ENCODE peak calls at places on chromosome 17, in nine cellular contexts. B is endothelial cell of umbilical vein, A is fibroblast of lung, M is IMR-90, Y is endodermal cell, W is neuronal stem cell, C is colonic mucosa, D is mesendoderm, F is neural progenitor cell. V is an unnamed sample.

GRCh38 chr17:74485012-74485743 is 18.7 kb downstream of the CD300A start:
- DNase-seq in B (no peak), A (no peak), M (no peak), Y (peak; percentile 32), W (no peak), C (no peak), D (no peak), F (no peak), V (no peak)

GRCh38 chr17:45430738-45431530 is 1.7 kb downstream of the ARHGAP27 start:
- DNase-seq in B (no peak), A (no peak), M (no peak), Y (peak; percentile 89), W (no peak), C (peak; percentile 75), D (peak; percentile 67), F (peak; percentile 48), V (peak; percentile 50)

GRCh38 chr17:67256075-67256732 is 11.2 kb upstream of the HELZ start:
- DNase-seq in B (no peak), A (no peak), M (no peak), Y (no peak), W (no peak), C (no peak), D (no peak), F (no peak), V (no peak)

GRCh38 chr17:64635647-64636305 is 26.3 kb downstream of the SMURF2 start:
- DNase-seq in B (peak; percentile 64), A (peak; percentile 91), M (peak; percentile 88), Y (no peak), W (no peak), C (no peak), D (no peak), F (no peak), V (peak; percentile 87)

GRCh38 chr17:39484178-39484577 is 22.9 kb downstream of the CDK12 start:
- DNase-seq in B (no peak), A (no peak), M (no peak), Y (no peak), W (no peak), C (no peak), D (no peak), F (no peak), V (no peak)

GRCh38 chr17:62716834-62717588 is 89.5 kb downstream of the MRC2 start:
- DNase-seq in B (no peak), A (no peak), M (no peak), Y (peak; percentile 66), W (no peak), C (no peak), D (no peak), F (no peak), V (no peak)

GRCh38 chr17:50627782-50628601 is 6.7 kb upstream of the ABCC3 start:
- DNase-seq in B (no peak), A (no peak), M (no peak), Y (peak; percentile 89), W (no peak), C (peak; percentile 82), D (peak; percentile 70), F (peak; percentile 66), V (no peak)

GRCh38 chr17:12977008-12977751 is 40.6 kb downstream of the ELAC2 start:
- DNase-seq in B (no peak), A (peak; percentile 53), M (peak; percentile 22), Y (peak; percentile 81), W (no peak), C (no peak), D (peak; percentile 54), F (peak; percentile 36), V (no peak)

GRCh38 chr17:55585629-55586028 is 74.4 kb upstream of the SMIM36 start:
- DNase-seq in B (no peak), A (no peak), M (no peak), Y (no peak), W (no peak), C (no peak), D (no peak), F (no peak), V (no peak)

DNA sequence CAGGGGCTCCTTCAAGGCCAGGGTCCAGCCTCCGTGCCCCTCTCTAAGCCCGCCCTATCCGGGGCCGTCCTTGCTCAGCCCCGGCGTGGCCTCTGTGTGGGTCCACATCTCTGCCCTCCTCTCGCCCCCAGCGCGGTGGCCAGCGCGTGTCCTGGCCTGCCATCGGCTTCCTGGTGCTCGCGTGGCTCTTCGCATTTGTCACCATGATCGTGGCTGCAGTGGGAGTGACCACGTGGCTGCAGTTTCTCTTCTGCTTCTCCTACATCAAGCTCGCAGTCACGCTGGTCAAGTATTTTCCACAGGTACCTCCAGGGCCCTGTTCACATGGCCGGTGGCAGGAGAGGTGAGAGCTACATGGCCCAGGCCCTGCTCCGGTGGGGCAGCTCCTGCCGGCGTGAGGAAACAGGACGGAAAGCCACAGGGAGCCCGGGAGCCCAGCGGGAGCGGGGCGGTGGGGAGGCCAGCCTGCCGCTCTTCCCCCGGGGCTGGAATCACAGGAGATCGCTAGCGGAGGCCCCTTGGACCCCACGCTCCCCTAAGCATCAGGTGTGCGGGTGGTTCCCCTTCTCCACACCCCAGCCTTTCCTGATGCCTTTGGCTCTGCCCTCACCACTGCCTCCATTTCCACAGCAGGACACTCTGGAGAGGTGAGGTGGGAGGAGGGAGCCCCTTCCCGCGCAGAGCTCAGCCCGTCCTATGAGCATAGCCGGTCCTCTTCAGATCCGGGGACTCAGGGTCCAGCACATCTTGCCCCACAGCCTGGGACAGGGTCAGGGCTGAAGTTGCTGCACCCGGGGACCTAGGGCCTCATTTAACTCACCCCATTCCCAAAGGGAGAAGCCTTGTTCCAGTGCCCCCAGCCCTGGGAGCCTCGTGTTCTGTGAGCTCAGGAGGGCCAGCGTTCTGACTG is 10.2 kb downstream of the TAX1BP3 start:
- DNase-seq in B (no peak), A (no peak), M (no peak), Y (peak; percentile 56), W (no peak), C (no peak), D (no peak), F (no peak), V (no peak)
- H3K9ac ChIP-seq in B (no peak overlapping the region), A (no peak overlapping the region), M (no peak overlapping the region), Y (no peak overlapping the region), W (peak overlapping the region; percentile 60), C (no peak overlapping the region), D (no peak overlapping the region), F (no peak overlapping the region), V (peak overlapping the region; percentile 48)

GRCh38 chr17:18318122-18318521 is 3.0 kb downstream of the SMCR8 start:
- DNase-seq in B (no peak), A (no peak), M (no peak), Y (no peak), W (no peak), C (no peak), D (no peak), F (no peak), V (no peak)

GRCh38 chr17:18320301-18320700 is 5.2 kb downstream of the SMCR8 start:
- DNase-seq in B (no peak), A (no peak), M (no peak), Y (no peak), W (no peak), C (no peak), D (no peak), F (no peak), V (no peak)

GRCh38 chr17:18318771-18319450 is 3.8 kb downstream of the SMCR8 start:
- DNase-seq in B (no peak), A (no peak), M (no peak), Y (peak; percentile 50), W (no peak), C (no peak), D (no peak), F (no peak), V (no peak)

GRCh38 chr17:18321309-18321708 is 6.2 kb downstream of the SMCR8 start:
- DNase-seq in B (no peak), A (peak; percentile 8), M (no peak), Y (peak; percentile 75), W (no peak), C (no peak), D (peak; percentile 67), F (peak; percentile 51), V (no peak)

DNA sequence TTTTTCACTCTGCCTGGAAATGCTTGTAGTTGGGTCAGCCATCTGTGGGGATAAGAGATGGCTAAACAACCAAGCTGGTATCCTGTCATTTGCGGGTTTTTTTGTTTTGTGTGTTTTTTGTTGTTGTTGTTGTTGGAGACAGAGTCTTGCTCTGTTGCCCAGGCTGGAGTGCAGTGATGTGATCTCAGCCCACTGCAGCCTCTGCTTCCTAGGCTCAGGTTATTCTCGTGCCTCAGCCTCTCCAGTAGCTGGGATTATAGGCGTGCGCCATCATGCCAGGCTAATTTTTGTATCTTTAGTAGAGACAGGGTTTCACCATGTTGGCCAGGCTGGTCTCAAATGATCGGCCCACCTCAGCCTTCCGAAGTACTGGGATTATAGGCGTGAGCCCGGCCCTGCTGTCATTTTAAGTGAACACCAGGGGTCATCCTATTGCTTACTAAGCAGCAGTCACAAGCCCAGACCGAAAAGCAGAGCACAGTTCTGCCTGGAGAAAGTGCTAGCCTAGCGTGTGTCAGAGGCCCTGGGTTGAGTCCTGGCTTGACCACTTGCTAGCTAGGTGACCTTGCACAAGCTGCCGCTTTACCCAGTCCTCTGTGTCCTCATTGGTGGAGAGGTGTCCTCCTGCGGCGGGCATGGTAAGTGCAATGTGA is 4.6 kb downstream of the SMCR8 start:
- DNase-seq in B (peak; percentile 37), A (peak; percentile 49), M (peak; percentile 68), Y (peak; percentile 88), W (no peak), C (no peak), D (peak; percentile 83), F (peak; percentile 80), V (peak; percentile 70)
- H3K4me1 ChIP-seq in B (peaks cover 18% of the 10 kb centered on the region), A (peaks cover 5% of the 10 kb centered on the region), M (peaks cover 10% of the 10 kb centered on the region), Y (peaks cover 17% of the 10 kb centered on the region), W (peaks cover 5% of the 10 kb centered on the region), C (peaks cover 37% of the 10 kb centered on the region), D (no peaks in the 10 kb centered on the region), F (peaks cover 6% of the 10 kb centered on the region), V (peaks cover 51% of the 10 kb centered on the region)

GRCh38 chr17:1779571-1780074 is 17.8 kb downstream of the SERPINF1 start:
- DNase-seq in B (peak; percentile 76), A (peak; percentile 94), M (peak; percentile 95), Y (no peak), W (no peak), C (peak; percentile 42), D (no peak), F (no peak), V (peak; percentile 96)
- H3K4me3 ChIP-seq in B (no peak overlapping the region), A (no peak overlapping the region), M (no peak overlapping the region), Y (no peak overlapping the region), W (no peak overlapping the region), C (no peak overlapping the region), D (no peak overlapping the region), F (no peak overlapping the region), V (peak overlapping the region; percentile 39)

DNA sequence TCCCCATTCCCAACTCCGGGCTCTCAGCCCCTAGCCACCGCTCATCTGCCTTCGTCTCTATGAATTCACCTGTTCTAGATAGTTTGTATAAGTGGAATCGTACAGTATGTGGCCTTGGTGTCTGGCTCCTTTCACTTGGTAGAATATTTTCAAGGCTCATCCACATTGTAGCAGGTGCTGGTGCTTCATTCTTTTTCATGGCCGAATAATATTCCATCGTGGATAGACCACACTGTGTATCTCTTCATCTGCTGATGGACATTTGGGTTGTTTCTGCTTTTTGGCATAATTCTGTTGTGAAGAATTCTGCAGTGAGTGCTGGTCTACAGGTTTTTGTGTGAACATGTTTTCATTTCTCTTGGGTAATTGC is 324.2 kb downstream of the SEC14L1 start:
- DNase-seq in B (no peak), A (no peak), M (no peak), Y (no peak), W (no peak), C (no peak), D (no peak), F (no peak), V (no peak)
- H3K9ac ChIP-seq in B (no peak overlapping the region), A (no peak overlapping the region), M (no peak overlapping the region), Y (no peak overlapping the region), W (no peak overlapping the region), C (no peak overlapping the region), D (no peak overlapping the region), F (no peak overlapping the region), V (no peak overlapping the region)

V was measured in adipocyte.